ENCODE peak calls at places on chromosomes 11 and 22, in seven cellular contexts. K is HFFc6, I is mucosa of descending colon, X is NB4, S is GM23338, E is Calu3, J is AG10803. Y is an unnamed sample.

GRCh38 chr22:38947321-38948112 is 9.9 kb upstream of the APOBEC3A start:
- DNase-seq in I (no peak), E (no peak), S (no peak), K (no peak), X (peak; percentile 19), J (no peak), Y (no peak)

GRCh38 chr11:118418770-118419169 is 17.4 kb downstream of the ATP5MG start:
- DNase-seq in X (no peak), S (no peak), K (no peak), I (no peak), E (no peak), J (no peak), Y (no peak)

GRCh38 chr11:57545883-57546282 is 8.5 kb downstream of the SMTNL1 start:
- DNase-seq in J (no peak), K (no peak), S (no peak), X (no peak), E (no peak), I (no peak), Y (no peak)

GRCh38 chr11:17985517-17985916 is 27.3 kb downstream of the SERGEF start:
- DNase-seq in I (no peak), S (no peak), J (no peak), E (peak; percentile 48), K (peak; percentile 22), X (no peak), Y (no peak)

GRCh38 chr22:23119492-23120414 is 22.0 kb downstream of the RSPH14 start:
- DNase-seq in K (no peak), I (no peak), E (no peak), J (no peak), X (no peak), S (no peak), Y (no peak)

GRCh38 chr22:26573026-26573662 is 16.8 kb downstream of the TPST2 start:
- DNase-seq in I (peak; percentile 69), K (no peak), S (no peak), X (peak; percentile 86), J (peak; percentile 75), E (no peak), Y (no peak)

GRCh38 chr22:33274214-33274828 is 216.1 kb upstream of the SYN3 start:
- DNase-seq in K (no peak), E (peak; percentile 34), S (peak; percentile 91), I (no peak), X (peak; percentile 50), J (peak; percentile 3), Y (no peak)

GRCh38 chr11:445765-446588 is 4.1 kb upstream of the PTDSS2 start:
- DNase-seq in S (no peak), X (no peak), E (no peak), I (peak; percentile 84), K (no peak), J (no peak), Y (no peak)

GRCh38 chr11:1140642-1141490 is 16.9 kb upstream of the MUC5AC start:
- DNase-seq in J (no peak), S (no peak), K (no peak), E (no peak), X (no peak), I (no peak), Y (no peak)

GRCh38 chr11:105621985-105622384 is 12.1 kb downstream of the GRIA4 start:
- DNase-seq in E (no peak), I (no peak), X (no peak), J (no peak), K (no peak), S (no peak), Y (no peak)

GRCh38 chr11:30960387-30960992 is 374.3 kb upstream of the MPPED2 start:
- DNase-seq in E (peak; percentile 10), I (no peak), J (peak; percentile 62), S (peak; percentile 73), X (peak; percentile 44), K (peak; percentile 8), Y (no peak)
- TF ChIP-seq CTCF in E (peak; percentile 56), I (no peak), J (peak; percentile 77), S (peak; percentile 86), X (no peak), K (peak; percentile 47), Y (peak; percentile 58)

GRCh38 chr11:108135845-108136599 is 14.7 kb downstream of the ACAT1 start:
- DNase-seq in K (peak; percentile 54), S (no peak), I (no peak), J (peak; percentile 66), E (no peak), X (peak; percentile 29), Y (no peak)
- TF ChIP-seq CTCF in K (peak; percentile 65), S (peak; percentile 47), I (no peak), J (peak; percentile 43), E (no peak), X (peak; percentile 11), Y (peak; percentile 24)

GRCh38 chr11:19320764-19321163 is 80.0 kb upstream of the E2F8 start:
- DNase-seq in X (no peak), E (no peak), S (no peak), I (no peak), J (no peak), K (no peak), Y (no peak)

GRCh38 chr11:19326499-19326898 is 85.8 kb upstream of the E2F8 start:
- DNase-seq in K (peak; percentile 31), S (no peak), J (peak; percentile 33), X (no peak), E (no peak), I (no peak), Y (no peak)

GRCh38 chr11:19327280-19327679 is 86.5 kb upstream of the E2F8 start:
- DNase-seq in E (no peak), X (no peak), I (no peak), S (no peak), K (no peak), J (no peak), Y (no peak)

GRCh38 chr11:19321351-19321750 is 80.6 kb upstream of the E2F8 start:
- DNase-seq in J (no peak), I (no peak), S (peak; percentile 28), K (no peak), E (no peak), X (no peak), Y (no peak)

DNA sequence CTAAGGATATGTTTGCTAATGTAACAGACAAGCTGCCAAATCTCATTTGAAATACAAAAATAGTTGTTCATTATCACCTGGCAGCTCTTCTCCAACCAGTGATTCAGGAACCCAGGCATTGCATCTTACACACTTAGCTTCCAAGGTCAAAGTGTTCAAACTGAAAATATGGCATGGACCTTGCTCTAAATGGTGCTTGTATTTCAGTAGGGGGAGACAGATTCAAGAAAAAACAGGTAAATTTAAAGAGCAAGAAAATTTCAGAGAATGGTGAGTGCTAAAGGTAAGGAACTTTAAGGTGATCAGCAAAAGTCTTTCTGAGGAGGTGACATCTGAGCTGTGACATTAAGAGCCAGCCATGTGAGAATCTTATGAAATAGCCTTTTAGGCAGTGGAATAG is 82.8 kb upstream of the E2F8 start:
- DNase-seq in J (no peak), X (no peak), K (no peak), I (no peak), E (no peak), S (no peak), Y (no peak)
- TF ChIP-seq CTCF in J (no peak), X (no peak), K (peak; percentile 46), I (no peak), E (no peak), S (peak; percentile 45), Y (no peak)

DNA sequence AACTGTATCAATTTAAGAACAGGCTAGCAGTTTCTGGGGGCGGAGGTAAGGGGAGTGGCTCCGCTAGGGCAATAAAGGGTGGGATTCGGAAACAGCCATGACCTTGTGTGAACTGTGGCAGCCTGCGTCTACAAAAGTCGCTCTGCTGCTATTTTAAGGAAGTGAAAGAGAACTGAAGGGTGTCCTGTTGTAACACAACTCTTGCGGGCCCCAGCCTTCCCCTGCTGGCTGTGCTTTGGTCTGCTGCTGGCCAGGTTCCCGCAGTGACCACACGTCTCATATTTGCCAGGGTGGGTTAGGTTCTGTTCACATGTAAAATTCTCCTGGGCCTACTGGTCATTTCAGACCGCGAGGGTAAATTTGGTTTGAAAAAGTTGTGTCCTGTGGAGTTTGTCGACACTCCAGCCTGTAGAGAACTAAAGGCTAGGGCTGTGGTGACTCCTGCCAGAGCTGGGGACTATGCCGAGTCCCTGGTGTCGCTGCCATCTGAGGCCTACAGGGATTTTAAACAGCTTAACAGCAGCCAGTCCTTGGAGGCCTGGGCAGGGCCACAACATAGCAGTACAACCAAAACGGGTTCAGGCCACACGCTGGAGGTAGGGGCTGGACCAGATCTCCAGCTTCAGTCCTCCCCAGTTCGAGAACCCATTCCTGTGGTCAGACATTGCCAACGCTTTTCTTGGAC is 1.1 kb upstream of the PPFIBP2 start:
- DNase-seq in E (no peak), K (no peak), X (peak; percentile 91), I (peak; percentile 86), J (peak; percentile 73), S (peak; percentile 10), Y (no peak)
- TF ChIP-seq CTCF in E (no peak), K (no peak), X (peak; percentile 1), I (no peak), J (peak; percentile 34), S (no peak), Y (no peak)

DNA sequence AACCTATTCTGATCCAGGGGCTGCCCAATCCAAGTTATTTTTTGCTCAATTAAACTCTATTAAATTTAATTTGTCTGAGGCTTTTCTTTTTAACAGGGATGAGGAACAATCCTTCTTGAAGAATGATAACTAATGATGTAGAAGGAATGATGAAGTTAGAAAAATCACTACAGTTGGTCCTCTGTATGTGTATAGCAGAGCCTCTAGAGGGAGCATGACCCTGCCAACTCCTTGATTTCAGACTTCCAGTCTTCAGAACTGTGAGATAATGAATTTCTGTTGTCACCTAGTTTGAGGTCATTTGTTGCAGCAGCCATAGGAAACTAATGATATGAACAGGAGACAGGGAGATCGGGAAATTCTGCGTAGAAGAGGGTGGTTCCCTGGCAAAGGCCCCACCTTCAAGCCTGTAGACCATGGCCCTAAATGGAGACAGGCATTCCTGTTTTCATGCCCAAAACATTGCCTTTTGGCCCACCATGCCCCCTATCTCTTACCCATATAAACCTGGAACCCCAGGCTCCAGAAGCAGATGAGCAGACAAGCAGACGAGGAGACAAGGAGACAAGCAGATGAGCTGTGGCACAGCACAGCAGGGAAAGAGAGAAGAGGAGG is 7.7 kb upstream of the QSER1 start:
- DNase-seq in K (peak; percentile 5), I (no peak), E (peak; percentile 4), X (peak; percentile 47), J (peak; percentile 19), S (peak; percentile 60), Y (no peak)
- TF ChIP-seq CTCF in K (peak; percentile 77), I (no peak), E (no peak), X (peak; percentile 53), J (peak; percentile 60), S (peak; percentile 66), Y (peak; percentile 34)

GRCh38 chr11:112355726-112356125 is 95.1 kb upstream of the PLET1 start:
- DNase-seq in I (no peak), X (peak; percentile 35), J (peak; percentile 35), S (peak; percentile 63), E (peak; percentile 11), K (peak; percentile 6), Y (no peak)
- TF ChIP-seq CTCF in I (no peak), X (peak; percentile 48), J (peak; percentile 19), S (peak; percentile 56), E (no peak), K (peak; percentile 66), Y (peak; percentile 20)

Y was measured in D721Med.